ENCODE peak calls at places on chromosomes 5 and 9, in five cellular contexts. O is activated effector memory CD4-positive, alpha-beta T cell treated with anti-CD3 and anti-CD28 coated beads, Interleukin-2, amount 50 U/mL, for 16 hours; J is activated T-cell treated with anti-CD3 and anti-CD28 coated beads for 48 hours; K is NCI-H1048; C is lower lobe of right lung. N is an unnamed sample.

GRCh38 chr5:157779221-157779620 is 35.7 kb downstream of the LSM11 start:
- DNase-seq in O (no peak), J (no peak), K (no peak), C (no peak), N (no peak)

GRCh38 chr9:125593581-125593980 is 113.4 kb downstream of the MAPKAP1 start:
- DNase-seq in O (no peak), J (no peak), K (no peak), C (no peak), N (no peak)

GRCh38 chr5:164375051-164375450 is 869.6 kb downstream of the MAT2B start:
- DNase-seq in O (no peak), J (no peak), K (no peak), C (no peak), N (no peak)

GRCh38 chr5:69364414-69364813 is 4.9 kb downstream of the AK6 start:
- DNase-seq in O (no peak), J (no peak), K (no peak), C (no peak), N (no peak)

GRCh38 chr5:64569880-64570279 is 64.1 kb downstream of the RGS7BP start:
- DNase-seq in O (no peak), J (no peak), K (no peak), C (no peak), N (no peak)

GRCh38 chr5:2190549-2190948 is 307.8 kb upstream of the IRX4 start:
- DNase-seq in O (no peak), J (no peak), K (no peak), C (no peak), N (no peak)

GRCh38 chr5:54628049-54628448 is 110.5 kb downstream of the SNX18 start:
- DNase-seq in O (no peak), J (no peak), K (no peak), C (no peak), N (no peak)

GRCh38 chr5:76209297-76209696 is 126.1 kb downstream of the SV2C start:
- DNase-seq in O (no peak), J (no peak), K (no peak), C (no peak), N (no peak)

GRCh38 chr9:94874316-94874715 is 147.8 kb downstream of the AOPEP start:
- DNase-seq in O (no peak), J (no peak), K (no peak), C (no peak), N (no peak)

GRCh38 chr9:113361304-113362018 is 12.1 kb downstream of the BSPRY start:
- DNase-seq in O (no peak), J (peak; percentile 34), K (no peak), C (no peak), N (no peak)

GRCh38 chr9:79164396-79164795 is 407.4 kb upstream of the TLE4 start:
- DNase-seq in O (no peak), J (no peak), K (no peak), C (no peak), N (no peak)

GRCh38 chr9:77427256-77427927 is 220.7 kb downstream of the GNA14 start:
- DNase-seq in O (no peak), J (no peak), K (no peak), C (no peak), N (peak; percentile 44)